ENCODE peak calls at places on chromosomes 1 and 21, in four cellular contexts. One of them, this sample, is unnamed.

GRCh38 chr1:184152944-184153343 is 101.4 kb downstream of the TSEN15 start:
- DNase-seq in kidney glomerular epithelial cell: no peak
- DNase-seq in fibroblast of mammary gland: no peak
- DNase-seq in GF-D8: no peak
- DNase-seq in this sample: no peak

GRCh38 chr1:4729108-4729506 is 74.7 kb downstream of the AJAP1 start:
- DNase-seq in fibroblast of mammary gland: no peak
- DNase-seq in GF-D8: no peak
- DNase-seq in kidney glomerular epithelial cell: no peak
- DNase-seq in this sample: no peak

GRCh38 chr1:8097077-8097799 is 71.1 kb upstream of the ERRFI1 start:
- DNase-seq in fibroblast of mammary gland: peak
- DNase-seq in kidney glomerular epithelial cell: peak
- DNase-seq in GF-D8: no peak
- DNase-seq in this sample: peak

GRCh38 chr1:247402099-247402706 is 13.8 kb upstream of the NLRP3 start:
- DNase-seq in fibroblast of mammary gland: no peak
- DNase-seq in GF-D8: no peak
- DNase-seq in kidney glomerular epithelial cell: no peak
- DNase-seq in this sample: no peak

GRCh38 chr1:109548321-109549267 is at the start of gene GNAI3:
- DNase-seq in kidney glomerular epithelial cell: peak
- DNase-seq in GF-D8: peak
- DNase-seq in fibroblast of mammary gland: peak
- DNase-seq in this sample: peak

GRCh38 chr1:85278853-85279314 is 2.5 kb upstream of the BCL10 start:
- DNase-seq in kidney glomerular epithelial cell: peak
- DNase-seq in GF-D8: no peak
- DNase-seq in fibroblast of mammary gland: peak
- DNase-seq in this sample: peak

GRCh38 chr1:157035121-157035520 is 10.4 kb downstream of the ARHGEF11 start:
- DNase-seq in fibroblast of mammary gland: no peak
- DNase-seq in GF-D8: no peak
- DNase-seq in kidney glomerular epithelial cell: no peak
- DNase-seq in this sample: no peak

GRCh38 chr1:83901547-83902155 is 97.3 kb downstream of the TTLL7 start:
- DNase-seq in GF-D8: no peak
- DNase-seq in fibroblast of mammary gland: peak
- DNase-seq in kidney glomerular epithelial cell: peak
- DNase-seq in this sample: peak

GRCh38 chr1:71350805-71351204 is 270.0 kb upstream of the ZRANB2 start:
- DNase-seq in kidney glomerular epithelial cell: no peak
- DNase-seq in fibroblast of mammary gland: peak
- DNase-seq in GF-D8: no peak
- DNase-seq in this sample: no peak

GRCh38 chr1:229993894-229994293 is 73.1 kb upstream of the GALNT2 start:
- DNase-seq in kidney glomerular epithelial cell: no peak
- DNase-seq in GF-D8: no peak
- DNase-seq in fibroblast of mammary gland: no peak
- DNase-seq in this sample: no peak

GRCh38 chr1:18907914-18908845 is 5.8 kb upstream of the ALDH4A1 start:
- DNase-seq in fibroblast of mammary gland: no peak
- DNase-seq in kidney glomerular epithelial cell: no peak
- DNase-seq in GF-D8: peak
- DNase-seq in this sample: no peak

GRCh38 chr1:229434641-229435051 is 752 bp upstream of the ACTA1 start:
- DNase-seq in fibroblast of mammary gland: no peak
- DNase-seq in kidney glomerular epithelial cell: no peak
- DNase-seq in GF-D8: no peak
- DNase-seq in this sample: no peak

GRCh38 chr1:3485016-3485415 is 30.6 kb downstream of the ARHGEF16 start:
- DNase-seq in GF-D8: no peak
- DNase-seq in kidney glomerular epithelial cell: no peak
- DNase-seq in fibroblast of mammary gland: no peak
- DNase-seq in this sample: no peak

GRCh38 chr21:15443740-15444117 is 286.1 kb upstream of the USP25 start:
- DNase-seq in fibroblast of mammary gland: no peak
- DNase-seq in kidney glomerular epithelial cell: no peak
- DNase-seq in GF-D8: no peak
- DNase-seq in this sample: no peak

GRCh38 chr1:3403388-3404179 is 50.9 kb upstream of the ARHGEF16 start:
- DNase-seq in fibroblast of mammary gland: no peak
- DNase-seq in kidney glomerular epithelial cell: no peak
- DNase-seq in GF-D8: no peak
- DNase-seq in this sample: no peak

GRCh38 chr1:109994654-109995053 is 10.1 kb downstream of the AHCYL1 start:
- DNase-seq in fibroblast of mammary gland: no peak
- DNase-seq in kidney glomerular epithelial cell: no peak
- DNase-seq in GF-D8: no peak
- DNase-seq in this sample: no peak

GRCh38 chr1:204821476-204821875 is 49.2 kb upstream of the NFASC start:
- DNase-seq in kidney glomerular epithelial cell: no peak
- DNase-seq in GF-D8: no peak
- DNase-seq in fibroblast of mammary gland: no peak
- DNase-seq in this sample: no peak

GRCh38 chr1:19009882-19010321 is 53.4 kb upstream of the IFFO2 start:
- DNase-seq in kidney glomerular epithelial cell: peak
- DNase-seq in fibroblast of mammary gland: peak
- DNase-seq in GF-D8: no peak
- DNase-seq in this sample: no peak

GRCh38 chr1:63319069-63320023 is 3.0 kb upstream of the FOXD3 start:
- DNase-seq in GF-D8: no peak
- DNase-seq in fibroblast of mammary gland: no peak
- DNase-seq in kidney glomerular epithelial cell: no peak
- DNase-seq in this sample: no peak

This sample was measured in stromal cell of bone marrow.